ENCODE peak calls at places on chromosomes 3 and 15, in six cellular contexts. J, V, R, W, I and B are unnamed samples.

GRCh38 chr3:32355892-32356291 is 35.8 kb upstream of the CMTM7 start:
- DNase-seq in J (no peak), V (no peak), R (no peak), W (no peak), I (no peak), B (peak; percentile 29)

GRCh38 chr3:140294058-140294457 is 359.1 kb downstream of the CLSTN2 start:
- DNase-seq in J (no peak), V (no peak), R (no peak), W (no peak), I (no peak), B (peak; percentile 38)

GRCh38 chr3:187130346-187131066 is 8.8 kb downstream of the RPL39L start:
- DNase-seq in J (peak; percentile 56), V (peak; percentile 35), R (peak; percentile 32), W (peak; percentile 34), I (no peak), B (peak; percentile 72)

GRCh38 chr3:108780235-108780634 is 23.0 kb upstream of the RETNLB start:
- DNase-seq in J (no peak), V (peak; percentile 12), R (no peak), W (no peak), I (no peak), B (no peak)

GRCh38 chr15:83973816-83974215 is 261.8 kb upstream of the GOLGA6L4 start:
- DNase-seq in J (peak; percentile 33), V (no peak), R (no peak), W (peak; percentile 8), I (no peak), B (no peak)

GRCh38 chr3:62665627-62666433 is 209.4 kb downstream of the CADPS start:
- DNase-seq in J (peak; percentile 85), V (no peak), R (peak; percentile 7), W (peak; percentile 2), I (no peak), B (peak; percentile 50)

GRCh38 chr3:197575362-197575761 is 19.6 kb upstream of the BDH1 start:
- DNase-seq in J (peak; percentile 6), V (no peak), R (no peak), W (no peak), I (no peak), B (peak; percentile 57)

GRCh38 chr3:169085827-169086226 is 577.7 kb downstream of the MECOM start:
- DNase-seq in J (peak; percentile 87), V (no peak), R (peak; percentile 30), W (no peak), I (peak; percentile 60), B (peak; percentile 89)

GRCh38 chr3:45958333-45958791 is 15.1 kb downstream of the CXCR6 start:
- DNase-seq in J (no peak), V (no peak), R (no peak), W (no peak), I (no peak), B (peak; percentile 46)

GRCh38 chr15:101127503-101128076 is 124.3 kb downstream of the CHSY1 start:
- DNase-seq in J (peak; percentile 86), V (peak; percentile 18), R (peak; percentile 90), W (peak; percentile 68), I (peak; percentile 94), B (peak; percentile 37)

GRCh38 chr3:116280130-116280740 is 165.1 kb downstream of the LSAMP start:
- DNase-seq in J (no peak), V (no peak), R (no peak), W (no peak), I (no peak), B (no peak)